ENCODE peak calls at places on chromosomes 11 and 22, in six cellular contexts. One of them, this sample, is unnamed.

GRCh38 chr11:85823816-85824215 is 12.9 kb upstream of the SYTL2 start:
- ATAC-seq in CD8-positive, alpha-beta T cell: peak; percentile 83
- ATAC-seq in RWPE2: no peak
- ATAC-seq in right cardiac atrium: no peak
- ATAC-seq in gastrocnemius medialis: no peak
- ATAC-seq in GM12878: peak; percentile 27
- ATAC-seq in this sample: no peak

GRCh38 chr11:110526323-110526722 is 96.6 kb downstream of the FDX1 start:
- ATAC-seq in right cardiac atrium: no peak
- ATAC-seq in RWPE2: no peak
- ATAC-seq in CD8-positive, alpha-beta T cell: peak; percentile 43
- ATAC-seq in GM12878: peak; percentile 76
- ATAC-seq in gastrocnemius medialis: no peak
- ATAC-seq in this sample: no peak

GRCh38 chr22:27453688-27454087 is 347.9 kb downstream of the MN1 start:
- ATAC-seq in right cardiac atrium: no peak
- ATAC-seq in GM12878: no peak
- ATAC-seq in gastrocnemius medialis: no peak
- ATAC-seq in RWPE2: no peak
- ATAC-seq in CD8-positive, alpha-beta T cell: no peak
- ATAC-seq in this sample: no peak

GRCh38 chr22:19896665-19897355 is 42.1 kb upstream of the GNB1L start:
- ATAC-seq in CD8-positive, alpha-beta T cell: peak; percentile 17
- ATAC-seq in right cardiac atrium: no peak
- ATAC-seq in RWPE2: no peak
- ATAC-seq in gastrocnemius medialis: no peak
- ATAC-seq in GM12878: no peak
- ATAC-seq in this sample: no peak

GRCh38 chr22:24146791-24147353 is 34.4 kb upstream of the SUSD2 start:
- ATAC-seq in CD8-positive, alpha-beta T cell: no peak
- ATAC-seq in GM12878: no peak
- ATAC-seq in right cardiac atrium: peak; percentile 19
- ATAC-seq in RWPE2: no peak
- ATAC-seq in gastrocnemius medialis: no peak
- ATAC-seq in this sample: peak; percentile 79

GRCh38 chr22:40247976-40248375 is 70.3 kb downstream of the TNRC6B start:
- ATAC-seq in CD8-positive, alpha-beta T cell: peak; percentile 92
- ATAC-seq in GM12878: no peak
- ATAC-seq in gastrocnemius medialis: no peak
- ATAC-seq in RWPE2: no peak
- ATAC-seq in right cardiac atrium: no peak
- ATAC-seq in this sample: no peak

GRCh38 chr11:70343631-70344030 is 54.7 kb upstream of the CTTN start:
- ATAC-seq in RWPE2: no peak
- ATAC-seq in GM12878: no peak
- ATAC-seq in gastrocnemius medialis: no peak
- ATAC-seq in right cardiac atrium: peak; percentile 46
- ATAC-seq in CD8-positive, alpha-beta T cell: no peak
- ATAC-seq in this sample: no peak

GRCh38 chr11:76206327-76207081 is at the start of gene WNT11:
- ATAC-seq in CD8-positive, alpha-beta T cell: peak; percentile 13
- ATAC-seq in GM12878: peak; percentile 22
- ATAC-seq in RWPE2: peak; percentile 9
- ATAC-seq in gastrocnemius medialis: peak; percentile 2
- ATAC-seq in right cardiac atrium: peak; percentile 61
- ATAC-seq in this sample: peak; percentile 14

GRCh38 chr11:34601085-34601444 is 19.8 kb upstream of the EHF start:
- ATAC-seq in GM12878: no peak
- ATAC-seq in CD8-positive, alpha-beta T cell: no peak
- ATAC-seq in RWPE2: no peak
- ATAC-seq in gastrocnemius medialis: no peak
- ATAC-seq in right cardiac atrium: no peak
- ATAC-seq in this sample: no peak
- H3K4me3 ChIP-seq in GM12878: no peak overlapping the region
- H3K4me3 ChIP-seq in CD8-positive, alpha-beta T cell: no peak overlapping the region
- H3K4me3 ChIP-seq in RWPE2: no peak overlapping the region
- H3K4me3 ChIP-seq in gastrocnemius medialis: no peak overlapping the region
- H3K4me3 ChIP-seq in right cardiac atrium: no peak overlapping the region
- H3K4me3 ChIP-seq in this sample: no peak overlapping the region

GRCh38 chr22:42091446-42091764 is 833 bp upstream of the NDUFA6 start:
- ATAC-seq in RWPE2: no peak
- ATAC-seq in right cardiac atrium: peak; percentile 0
- ATAC-seq in GM12878: no peak
- ATAC-seq in gastrocnemius medialis: peak; percentile 0
- ATAC-seq in CD8-positive, alpha-beta T cell: no peak
- ATAC-seq in this sample: no peak
- H3K4me3 ChIP-seq in RWPE2: peak overlapping the region; percentile 65
- H3K4me3 ChIP-seq in right cardiac atrium: peak overlapping the region; percentile 63
- H3K4me3 ChIP-seq in GM12878: peak overlapping the region; percentile 67
- H3K4me3 ChIP-seq in gastrocnemius medialis: peak overlapping the region; percentile 99
- H3K4me3 ChIP-seq in CD8-positive, alpha-beta T cell: peak overlapping the region; percentile 63
- H3K4me3 ChIP-seq in this sample: peak overlapping the region; percentile 91

DNA sequence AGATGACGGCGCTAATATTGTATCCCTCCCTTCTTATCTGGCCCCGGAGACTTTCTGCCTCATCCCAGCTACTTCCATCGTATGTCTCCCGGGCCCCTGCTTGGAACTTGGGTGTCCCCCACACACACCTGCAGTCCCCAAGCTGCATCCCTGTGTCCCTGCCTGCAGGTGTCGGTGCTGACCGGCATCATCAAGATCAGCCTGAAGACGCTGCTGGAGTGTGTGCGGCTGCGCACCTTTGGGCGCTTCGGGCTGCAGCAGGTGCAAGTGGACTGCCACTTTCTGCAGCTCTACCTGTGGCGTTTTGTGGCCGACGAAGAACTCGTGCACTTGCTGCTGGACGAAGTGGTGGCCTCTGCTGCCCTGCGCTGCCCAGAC is 524 bp upstream of the TM7SF2 start:
- ATAC-seq in RWPE2: no peak
- ATAC-seq in right cardiac atrium: peak; percentile 1
- ATAC-seq in CD8-positive, alpha-beta T cell: no peak
- ATAC-seq in GM12878: no peak
- ATAC-seq in gastrocnemius medialis: peak; percentile 0
- ATAC-seq in this sample: no peak
- H3K4me3 ChIP-seq in RWPE2: no peak overlapping the region
- H3K4me3 ChIP-seq in right cardiac atrium: no peak overlapping the region
- H3K4me3 ChIP-seq in CD8-positive, alpha-beta T cell: peak overlapping the region; percentile 84
- H3K4me3 ChIP-seq in GM12878: no peak overlapping the region
- H3K4me3 ChIP-seq in gastrocnemius medialis: no peak overlapping the region
- H3K4me3 ChIP-seq in this sample: peak overlapping the region; percentile 56

DNA sequence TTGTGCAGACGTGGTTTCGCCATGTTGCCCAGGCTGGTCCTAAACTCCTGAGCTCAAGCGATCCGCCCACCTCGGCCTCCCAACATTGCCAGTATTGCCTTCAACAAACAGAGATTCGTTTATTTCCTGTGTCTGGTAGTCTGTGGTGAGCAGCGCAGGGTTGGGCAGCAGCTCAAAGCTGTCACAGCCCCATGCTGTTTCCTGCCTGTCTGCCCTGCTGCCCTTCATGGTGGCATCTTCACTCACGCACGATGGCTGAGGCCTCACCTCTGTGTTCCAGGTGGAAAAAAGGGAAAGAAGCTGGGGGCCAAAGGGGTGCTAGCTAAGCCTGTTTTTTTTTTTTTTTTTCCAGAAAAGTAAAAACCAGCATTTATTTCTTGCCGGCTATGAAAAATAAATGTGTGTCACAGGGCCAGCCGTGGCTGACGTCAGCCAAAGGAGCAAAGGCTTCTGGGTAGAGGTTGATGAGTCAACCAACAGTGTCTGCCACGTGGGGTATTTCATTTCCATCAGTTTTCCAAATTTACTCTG is 28.8 kb downstream of the TBC1D22A start:
- ATAC-seq in gastrocnemius medialis: peak; percentile 72
- ATAC-seq in CD8-positive, alpha-beta T cell: peak; percentile 90
- ATAC-seq in RWPE2: no peak
- ATAC-seq in GM12878: peak; percentile 81
- ATAC-seq in right cardiac atrium: peak; percentile 52
- ATAC-seq in this sample: peak; percentile 68
- H3K4me3 ChIP-seq in gastrocnemius medialis: no peak overlapping the region
- H3K4me3 ChIP-seq in CD8-positive, alpha-beta T cell: peak overlapping the region; percentile 29
- H3K4me3 ChIP-seq in RWPE2: no peak overlapping the region
- H3K4me3 ChIP-seq in GM12878: no peak overlapping the region
- H3K4me3 ChIP-seq in right cardiac atrium: no peak overlapping the region
- H3K4me3 ChIP-seq in this sample: no peak overlapping the region

GRCh38 chr11:88404363-88404762 is 66.8 kb upstream of the CTSC start:
- ATAC-seq in CD8-positive, alpha-beta T cell: no peak
- ATAC-seq in RWPE2: no peak
- ATAC-seq in gastrocnemius medialis: no peak
- ATAC-seq in right cardiac atrium: no peak
- ATAC-seq in GM12878: no peak
- ATAC-seq in this sample: no peak
- H3K4me3 ChIP-seq in CD8-positive, alpha-beta T cell: no peak overlapping the region
- H3K4me3 ChIP-seq in RWPE2: no peak overlapping the region
- H3K4me3 ChIP-seq in gastrocnemius medialis: no peak overlapping the region
- H3K4me3 ChIP-seq in right cardiac atrium: no peak overlapping the region
- H3K4me3 ChIP-seq in GM12878: peak overlapping the region; percentile 1
- H3K4me3 ChIP-seq in this sample: no peak overlapping the region

GRCh38 chr11:12693485-12694181 is 19.4 kb downstream of the TEAD1 start:
- ATAC-seq in CD8-positive, alpha-beta T cell: no peak
- ATAC-seq in RWPE2: peak; percentile 84
- ATAC-seq in gastrocnemius medialis: peak; percentile 80
- ATAC-seq in GM12878: no peak
- ATAC-seq in right cardiac atrium: peak; percentile 91
- ATAC-seq in this sample: peak; percentile 83

GRCh38 chr11:12695221-12695794 is 21.1 kb downstream of the TEAD1 start:
- ATAC-seq in CD8-positive, alpha-beta T cell: no peak
- ATAC-seq in GM12878: no peak
- ATAC-seq in RWPE2: no peak
- ATAC-seq in right cardiac atrium: no peak
- ATAC-seq in gastrocnemius medialis: no peak
- ATAC-seq in this sample: no peak

GRCh38 chr11:12693075-12693473 is 18.9 kb downstream of the TEAD1 start:
- ATAC-seq in right cardiac atrium: peak; percentile 6
- ATAC-seq in RWPE2: peak; percentile 1
- ATAC-seq in GM12878: no peak
- ATAC-seq in CD8-positive, alpha-beta T cell: no peak
- ATAC-seq in gastrocnemius medialis: peak; percentile 32
- ATAC-seq in this sample: peak; percentile 7

GRCh38 chr11:12692238-12693074 is 18.2 kb downstream of the TEAD1 start:
- ATAC-seq in CD8-positive, alpha-beta T cell: no peak
- ATAC-seq in GM12878: no peak
- ATAC-seq in gastrocnemius medialis: peak; percentile 47
- ATAC-seq in RWPE2: peak; percentile 24
- ATAC-seq in right cardiac atrium: peak; percentile 94
- ATAC-seq in this sample: peak; percentile 82

GRCh38 chr11:12694182-12694531 is 19.9 kb downstream of the TEAD1 start:
- ATAC-seq in CD8-positive, alpha-beta T cell: no peak
- ATAC-seq in GM12878: no peak
- ATAC-seq in RWPE2: no peak
- ATAC-seq in gastrocnemius medialis: peak; percentile 21
- ATAC-seq in right cardiac atrium: peak; percentile 10
- ATAC-seq in this sample: no peak
- H3K4me3 ChIP-seq in CD8-positive, alpha-beta T cell: no peak overlapping the region
- H3K4me3 ChIP-seq in GM12878: no peak overlapping the region
- H3K4me3 ChIP-seq in RWPE2: peak overlapping the region; percentile 4
- H3K4me3 ChIP-seq in gastrocnemius medialis: peak overlapping the region; percentile 50
- H3K4me3 ChIP-seq in right cardiac atrium: peak overlapping the region; percentile 48
- H3K4me3 ChIP-seq in this sample: peak overlapping the region; percentile 34

GRCh38 chr11:67398661-67399563 is 2.7 kb downstream of the PPP1CA start:
- ATAC-seq in GM12878: no peak
- ATAC-seq in CD8-positive, alpha-beta T cell: no peak
- ATAC-seq in right cardiac atrium: no peak
- ATAC-seq in gastrocnemius medialis: no peak
- ATAC-seq in RWPE2: no peak
- ATAC-seq in this sample: no peak
- H3K4me3 ChIP-seq in GM12878: no peak overlapping the region
- H3K4me3 ChIP-seq in CD8-positive, alpha-beta T cell: no peak overlapping the region
- H3K4me3 ChIP-seq in right cardiac atrium: no peak overlapping the region
- H3K4me3 ChIP-seq in gastrocnemius medialis: no peak overlapping the region
- H3K4me3 ChIP-seq in RWPE2: no peak overlapping the region
- H3K4me3 ChIP-seq in this sample: no peak overlapping the region

DNA sequence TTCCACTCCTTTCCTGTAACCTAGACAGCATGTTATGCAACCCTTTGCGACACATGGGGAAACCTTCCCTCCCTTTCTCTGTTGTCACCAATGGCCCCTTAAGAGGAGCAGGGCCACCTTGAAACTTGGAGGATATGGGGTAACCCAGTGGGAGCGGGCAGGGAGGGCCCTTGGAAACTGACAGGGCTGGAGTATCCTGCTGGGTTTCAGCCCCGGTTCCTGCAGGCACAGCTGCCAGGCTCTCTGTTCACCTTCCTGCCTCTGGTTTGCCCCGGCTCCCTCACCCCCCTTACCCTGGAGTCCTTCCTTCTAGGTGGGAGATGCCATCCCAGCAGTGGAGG is 1.5 kb downstream of the PRDX5 start:
- ATAC-seq in GM12878: no peak
- ATAC-seq in RWPE2: no peak
- ATAC-seq in right cardiac atrium: no peak
- ATAC-seq in CD8-positive, alpha-beta T cell: no peak
- ATAC-seq in gastrocnemius medialis: no peak
- ATAC-seq in this sample: no peak
- H3K4me3 ChIP-seq in GM12878: peak overlapping the region; percentile 80
- H3K4me3 ChIP-seq in RWPE2: peak overlapping the region; percentile 74
- H3K4me3 ChIP-seq in right cardiac atrium: no peak overlapping the region
- H3K4me3 ChIP-seq in CD8-positive, alpha-beta T cell: peak overlapping the region; percentile 33
- H3K4me3 ChIP-seq in gastrocnemius medialis: no peak overlapping the region
- H3K4me3 ChIP-seq in this sample: peak overlapping the region; percentile 89

DNA sequence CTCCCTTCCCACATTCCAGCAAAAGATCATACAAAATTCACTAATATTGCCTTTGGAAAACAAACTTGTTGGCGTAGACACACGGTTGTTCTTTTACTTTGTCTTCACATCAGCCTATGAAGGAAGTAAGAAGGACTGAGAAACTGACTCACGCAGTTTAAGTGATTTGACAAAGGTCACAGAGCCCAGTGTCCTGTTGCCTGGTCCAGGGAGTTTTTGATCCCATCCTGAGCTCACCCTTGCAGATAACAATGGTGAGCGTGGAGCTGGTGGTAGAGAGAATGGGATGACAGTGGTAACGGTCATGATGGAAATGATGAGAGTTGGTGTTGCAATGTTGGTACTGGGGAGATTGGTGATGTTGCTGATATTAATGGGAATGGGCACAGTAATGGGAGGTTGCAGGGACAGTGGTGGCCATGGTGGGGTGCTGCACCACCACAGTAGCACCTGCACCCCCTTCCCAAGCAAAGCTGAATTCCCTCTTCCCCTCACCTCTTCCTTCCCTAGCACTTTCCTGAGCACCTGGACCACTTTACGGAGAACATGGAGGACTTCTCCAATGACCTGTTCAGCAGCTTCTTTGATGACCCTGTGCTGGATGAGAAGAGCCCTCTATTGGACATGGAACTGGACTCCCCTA is 22.1 kb downstream of the CREB3L1 start:
- ATAC-seq in gastrocnemius medialis: no peak
- ATAC-seq in right cardiac atrium: no peak
- ATAC-seq in GM12878: no peak
- ATAC-seq in CD8-positive, alpha-beta T cell: no peak
- ATAC-seq in RWPE2: no peak
- ATAC-seq in this sample: no peak
- H3K4me3 ChIP-seq in gastrocnemius medialis: no peak overlapping the region
- H3K4me3 ChIP-seq in right cardiac atrium: no peak overlapping the region
- H3K4me3 ChIP-seq in GM12878: no peak overlapping the region
- H3K4me3 ChIP-seq in CD8-positive, alpha-beta T cell: no peak overlapping the region
- H3K4me3 ChIP-seq in RWPE2: no peak overlapping the region
- H3K4me3 ChIP-seq in this sample: no peak overlapping the region

This sample was measured in gastroesophageal sphincter.